ENCODE peak calls at places on chromosomes 7 and 10, in five cellular contexts. One of them, this sample, is unnamed.

GRCh38 chr10:95406651-95407280 is 116.0 kb upstream of the PDLIM1 start:
- DNase-seq in fibroblast of pulmonary artery: peak
- DNase-seq in body of pancreas: peak
- DNase-seq in foreskin fibroblast: no peak
- DNase-seq in tibial artery: peak
- DNase-seq in this sample: no peak

GRCh38 chr7:55187701-55188491 is 169.1 kb downstream of the EGFR start:
- DNase-seq in fibroblast of pulmonary artery: peak
- DNase-seq in body of pancreas: no peak
- DNase-seq in foreskin fibroblast: no peak
- DNase-seq in tibial artery: no peak
- DNase-seq in this sample: no peak

GRCh38 chr7:113085781-113086390 is 741 bp downstream of the GPR85 start:
- DNase-seq in fibroblast of pulmonary artery: peak
- DNase-seq in body of pancreas: no peak
- DNase-seq in foreskin fibroblast: peak
- DNase-seq in tibial artery: no peak
- DNase-seq in this sample: no peak

GRCh38 chr7:80453699-80454340 is 58.0 kb downstream of the GNAT3 start:
- DNase-seq in fibroblast of pulmonary artery: peak
- DNase-seq in body of pancreas: no peak
- DNase-seq in foreskin fibroblast: no peak
- DNase-seq in tibial artery: no peak
- DNase-seq in this sample: peak

GRCh38 chr10:58570307-58570723 is 57.6 kb downstream of the BICC1 start:
- DNase-seq in fibroblast of pulmonary artery: no peak
- DNase-seq in body of pancreas: no peak
- DNase-seq in foreskin fibroblast: peak
- DNase-seq in tibial artery: peak
- DNase-seq in this sample: no peak

GRCh38 chr7:116740758-116741462 is 68.9 kb downstream of the MET start:
- DNase-seq in fibroblast of pulmonary artery: no peak
- DNase-seq in body of pancreas: no peak
- DNase-seq in foreskin fibroblast: no peak
- DNase-seq in tibial artery: no peak
- DNase-seq in this sample: no peak

GRCh38 chr10:25059990-25060389 is 43.6 kb downstream of the THNSL1 start:
- DNase-seq in fibroblast of pulmonary artery: peak
- DNase-seq in body of pancreas: peak
- DNase-seq in foreskin fibroblast: peak
- DNase-seq in tibial artery: peak
- DNase-seq in this sample: no peak

GRCh38 chr7:16945372-16945771 is 63.6 kb upstream of the AGR3 start:
- DNase-seq in fibroblast of pulmonary artery: no peak
- DNase-seq in body of pancreas: no peak
- DNase-seq in foreskin fibroblast: no peak
- DNase-seq in tibial artery: no peak
- DNase-seq in this sample: no peak

GRCh38 chr10:114726820-114727271 is 68.8 kb upstream of the ABLIM1 start:
- DNase-seq in fibroblast of pulmonary artery: no peak
- DNase-seq in body of pancreas: no peak
- DNase-seq in foreskin fibroblast: no peak
- DNase-seq in tibial artery: no peak
- DNase-seq in this sample: no peak

GRCh38 chr10:43394868-43395267 is 14.1 kb downstream of the HNRNPF start:
- DNase-seq in fibroblast of pulmonary artery: no peak
- DNase-seq in body of pancreas: no peak
- DNase-seq in foreskin fibroblast: no peak
- DNase-seq in tibial artery: no peak
- DNase-seq in this sample: no peak

GRCh38 chr7:141417506-141417905 is 133.7 kb upstream of the AGK start:
- DNase-seq in fibroblast of pulmonary artery: no peak
- DNase-seq in body of pancreas: no peak
- DNase-seq in foreskin fibroblast: no peak
- DNase-seq in tibial artery: no peak
- DNase-seq in this sample: no peak

GRCh38 chr10:70561051-70561450 is 41.5 kb downstream of the PRF1 start:
- DNase-seq in fibroblast of pulmonary artery: no peak
- DNase-seq in body of pancreas: no peak
- DNase-seq in foreskin fibroblast: peak
- DNase-seq in tibial artery: peak
- DNase-seq in this sample: no peak

GRCh38 chr10:28393956-28394568 is 91.2 kb upstream of the MPP7 start:
- DNase-seq in fibroblast of pulmonary artery: peak
- DNase-seq in body of pancreas: peak
- DNase-seq in foreskin fibroblast: peak
- DNase-seq in tibial artery: peak
- DNase-seq in this sample: peak

GRCh38 chr7:132817844-132818427 is 241.7 kb upstream of the PLXNA4 start:
- DNase-seq in fibroblast of pulmonary artery: no peak
- DNase-seq in body of pancreas: no peak
- DNase-seq in foreskin fibroblast: no peak
- DNase-seq in tibial artery: no peak
- DNase-seq in this sample: no peak

GRCh38 chr10:3836222-3836820 is 51.3 kb upstream of the KLF6 start:
- DNase-seq in fibroblast of pulmonary artery: no peak
- DNase-seq in body of pancreas: no peak
- DNase-seq in foreskin fibroblast: no peak
- DNase-seq in tibial artery: no peak
- DNase-seq in this sample: peak

GRCh38 chr7:24981544-24981951 is 1.6 kb upstream of the OSBPL3 start:
- DNase-seq in fibroblast of pulmonary artery: peak
- DNase-seq in body of pancreas: peak
- DNase-seq in foreskin fibroblast: peak
- DNase-seq in tibial artery: peak
- DNase-seq in this sample: peak

DNA sequence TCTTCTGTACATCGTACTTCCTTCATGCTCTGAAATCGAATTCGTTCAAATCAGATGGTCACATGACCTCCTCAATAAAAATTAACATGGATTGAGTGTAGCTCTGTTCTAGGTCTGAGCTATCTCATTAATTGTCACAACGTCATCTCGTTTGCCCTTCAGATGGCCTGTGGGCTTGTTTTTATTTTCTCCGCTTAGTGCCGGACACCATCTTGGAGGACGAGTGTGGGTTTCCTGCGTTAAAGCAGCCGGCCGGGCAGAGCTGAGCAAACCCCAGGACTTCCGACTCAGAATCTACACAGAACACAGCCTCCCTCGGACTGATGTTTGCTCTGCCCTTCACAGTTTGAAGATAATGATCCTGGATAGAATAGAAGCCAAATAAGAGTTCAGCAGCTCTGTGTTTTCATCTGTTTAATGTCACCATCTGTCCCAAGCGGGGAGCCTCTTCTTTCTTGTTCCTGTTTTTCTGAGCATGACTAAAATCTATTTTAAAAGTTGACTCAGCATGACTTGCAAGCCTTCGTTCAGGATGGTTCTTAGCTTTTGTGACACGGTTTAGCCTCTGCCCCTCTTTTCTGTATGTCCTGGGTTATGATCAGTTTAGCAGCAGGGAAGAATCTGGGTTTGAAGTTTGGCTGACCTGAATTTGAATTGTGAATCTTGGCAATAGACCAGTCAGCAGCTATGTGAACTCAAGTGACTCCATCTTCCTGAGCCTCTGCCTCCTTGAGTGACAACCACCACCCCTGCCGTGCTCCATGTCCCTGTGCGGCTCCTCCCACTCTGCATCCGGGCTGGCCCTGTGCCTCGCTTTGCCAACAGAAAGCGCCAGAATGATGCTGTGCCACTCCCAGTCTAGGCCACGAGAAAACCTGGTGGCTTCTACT is 30.6 kb upstream of the GALNTL5 start:
- DNase-seq in fibroblast of pulmonary artery: no peak
- DNase-seq in body of pancreas: peak
- DNase-seq in foreskin fibroblast: no peak
- DNase-seq in tibial artery: peak
- DNase-seq in this sample: peak
- H3K4me3 ChIP-seq in fibroblast of pulmonary artery: no peak
- H3K4me3 ChIP-seq in body of pancreas: no peak
- H3K4me3 ChIP-seq in foreskin fibroblast: no peak
- H3K4me3 ChIP-seq in tibial artery: no peak
- H3K4me3 ChIP-seq in this sample: no peak

GRCh38 chr7:149860821-149861727 is 12.7 kb upstream of the ATP6V0E2 start:
- DNase-seq in fibroblast of pulmonary artery: no peak
- DNase-seq in body of pancreas: no peak
- DNase-seq in foreskin fibroblast: no peak
- DNase-seq in tibial artery: no peak
- DNase-seq in this sample: no peak
- TF ChIP-seq CTCF in fibroblast of pulmonary artery: peak
- TF ChIP-seq CTCF in body of pancreas: peak
- TF ChIP-seq CTCF in foreskin fibroblast: peak
- TF ChIP-seq CTCF in tibial artery: no peak
- TF ChIP-seq CTCF in this sample: peak

DNA sequence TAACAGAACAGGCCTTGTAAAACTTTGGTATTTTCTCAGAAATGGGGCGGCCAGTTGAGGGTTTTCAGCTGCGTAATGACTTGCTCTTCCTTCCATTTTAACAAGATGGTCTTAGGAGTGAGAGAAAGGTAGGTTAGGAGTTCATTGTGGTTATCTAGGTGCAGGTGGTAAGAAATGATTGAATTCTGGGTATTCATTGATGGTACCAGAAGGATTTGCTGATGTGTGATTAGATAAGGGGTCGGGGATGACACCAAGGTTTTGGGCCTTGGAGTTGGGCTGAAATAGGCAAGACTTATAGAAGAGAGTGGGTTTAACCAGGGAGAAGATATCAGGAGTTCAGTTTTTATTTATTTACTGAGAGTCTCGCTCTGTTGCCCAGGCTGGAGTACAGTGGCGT is 2.6 kb downstream of the MDH2 start:
- DNase-seq in fibroblast of pulmonary artery: no peak
- DNase-seq in body of pancreas: no peak
- DNase-seq in foreskin fibroblast: no peak
- DNase-seq in tibial artery: no peak
- DNase-seq in this sample: no peak
- H3K4me3 ChIP-seq in fibroblast of pulmonary artery: no peak
- H3K4me3 ChIP-seq in body of pancreas: no peak
- H3K4me3 ChIP-seq in foreskin fibroblast: no peak
- H3K4me3 ChIP-seq in tibial artery: no peak
- H3K4me3 ChIP-seq in this sample: no peak

GRCh38 chr10:55191236-55191860 is 390.3 kb upstream of the PCDH15 start:
- DNase-seq in fibroblast of pulmonary artery: no peak
- DNase-seq in body of pancreas: no peak
- DNase-seq in foreskin fibroblast: no peak
- DNase-seq in tibial artery: no peak
- DNase-seq in this sample: no peak
- TF ChIP-seq CTCF in fibroblast of pulmonary artery: no peak
- TF ChIP-seq CTCF in body of pancreas: no peak
- TF ChIP-seq CTCF in foreskin fibroblast: no peak
- TF ChIP-seq CTCF in tibial artery: no peak
- TF ChIP-seq CTCF in this sample: no peak

GRCh38 chr10:688621-689426 is 644 bp downstream of the DIP2C start:
- DNase-seq in fibroblast of pulmonary artery: peak
- DNase-seq in body of pancreas: peak
- DNase-seq in foreskin fibroblast: peak
- DNase-seq in tibial artery: peak
- DNase-seq in this sample: no peak
- H3K4me3 ChIP-seq in fibroblast of pulmonary artery: peak
- H3K4me3 ChIP-seq in body of pancreas: peak
- H3K4me3 ChIP-seq in foreskin fibroblast: peak
- H3K4me3 ChIP-seq in tibial artery: peak
- H3K4me3 ChIP-seq in this sample: no peak

GRCh38 chr10:35781643-35782035 is 139.5 kb upstream of the FZD8 start:
- DNase-seq in fibroblast of pulmonary artery: peak
- DNase-seq in body of pancreas: peak
- DNase-seq in foreskin fibroblast: no peak
- DNase-seq in tibial artery: no peak
- DNase-seq in this sample: peak
- TF ChIP-seq CTCF in fibroblast of pulmonary artery: peak
- TF ChIP-seq CTCF in body of pancreas: peak
- TF ChIP-seq CTCF in foreskin fibroblast: no peak
- TF ChIP-seq CTCF in tibial artery: no peak
- TF ChIP-seq CTCF in this sample: peak

DNA sequence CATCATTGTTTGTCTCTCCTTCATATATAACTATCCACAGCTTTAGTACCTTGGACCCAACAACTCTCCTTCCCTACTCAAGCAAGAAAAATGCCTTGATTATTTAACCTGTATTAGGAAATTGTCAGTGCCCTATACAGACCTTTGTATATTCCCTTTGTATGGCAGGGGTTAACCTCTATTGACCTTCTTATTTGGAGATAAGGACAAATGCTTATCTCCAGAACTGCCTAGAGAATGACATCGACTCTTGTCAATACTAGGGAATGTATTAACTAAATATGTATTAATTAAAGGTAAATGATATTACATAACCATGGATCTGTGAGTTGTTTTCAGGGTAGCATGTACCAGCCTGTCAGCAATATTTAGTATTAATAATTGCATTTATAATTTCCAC is 10.4 kb upstream of the AKR1D1 start:
- DNase-seq in fibroblast of pulmonary artery: no peak
- DNase-seq in body of pancreas: no peak
- DNase-seq in foreskin fibroblast: no peak
- DNase-seq in tibial artery: no peak
- DNase-seq in this sample: no peak
- H3K4me3 ChIP-seq in fibroblast of pulmonary artery: no peak
- H3K4me3 ChIP-seq in body of pancreas: no peak
- H3K4me3 ChIP-seq in foreskin fibroblast: no peak
- H3K4me3 ChIP-seq in tibial artery: no peak
- H3K4me3 ChIP-seq in this sample: no peak

GRCh38 chr10:98316661-98317060 is 48.7 kb upstream of the LOXL4 start:
- DNase-seq in fibroblast of pulmonary artery: peak
- DNase-seq in body of pancreas: no peak
- DNase-seq in foreskin fibroblast: peak
- DNase-seq in tibial artery: no peak
- DNase-seq in this sample: no peak
- TF ChIP-seq CTCF in fibroblast of pulmonary artery: no peak
- TF ChIP-seq CTCF in body of pancreas: no peak
- TF ChIP-seq CTCF in foreskin fibroblast: no peak
- TF ChIP-seq CTCF in tibial artery: no peak
- TF ChIP-seq CTCF in this sample: no peak

DNA sequence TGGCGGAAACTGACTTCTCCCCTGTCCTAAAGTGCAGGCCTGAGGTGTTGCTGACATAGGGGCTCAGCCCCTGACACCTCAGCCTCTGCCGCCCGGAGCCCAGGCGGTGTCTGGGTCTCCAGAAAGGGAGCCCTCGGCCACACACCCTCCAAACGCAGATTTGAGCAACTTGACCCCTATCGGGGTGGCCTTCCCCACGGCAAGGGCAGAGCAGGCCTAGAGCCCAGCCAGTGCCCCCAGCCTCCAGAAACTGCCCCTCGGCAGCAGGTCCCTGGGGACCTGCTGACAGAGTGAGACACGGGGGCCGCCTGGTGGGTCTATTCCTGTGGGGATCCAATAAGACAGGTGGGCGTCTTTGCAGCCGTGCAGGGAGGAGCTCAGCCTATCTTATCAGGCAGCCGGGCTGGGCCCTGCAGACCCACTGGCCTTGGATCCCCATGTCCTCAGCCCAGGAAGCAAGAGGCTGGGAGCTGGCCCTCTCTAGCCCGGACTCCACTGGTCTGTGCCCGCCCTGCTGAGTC is 11.0 kb downstream of the TMEM184A start:
- DNase-seq in fibroblast of pulmonary artery: no peak
- DNase-seq in body of pancreas: no peak
- DNase-seq in foreskin fibroblast: no peak
- DNase-seq in tibial artery: no peak
- DNase-seq in this sample: no peak
- H3K4me3 ChIP-seq in fibroblast of pulmonary artery: no peak
- H3K4me3 ChIP-seq in body of pancreas: no peak
- H3K4me3 ChIP-seq in foreskin fibroblast: no peak
- H3K4me3 ChIP-seq in tibial artery: no peak
- H3K4me3 ChIP-seq in this sample: no peak

This sample was measured in GM12865.